ENCODE peak calls at places on chromosomes 16 and 17, in five cellular contexts. One of them, this sample, is unnamed.
A peak's percentile ranks its signal among the peaks of the same experiment; 100 is the strongest.

GRCh38 chr17:31327534-31328526 is 6.4 kb upstream of the EVI2A start:
- DNase-seq in stimulated activated CD8-positive, alpha-beta memory T cell treated with anti-CD3 and anti-CD28 coated beads, Interleukin-12 subunit alpha, Interleukin-12 subunit beta, amount 100 ng/mL, for 4 hours: no peak
- DNase-seq in brain microvascular endothelial cell: peak; percentile 79
- DNase-seq in EH: peak; percentile 90
- DNase-seq in pons: no peak
- DNase-seq in this sample: no peak

GRCh38 chr17:34926661-34927060 is 34.6 kb downstream of the CCT6B start:
- DNase-seq in stimulated activated CD8-positive, alpha-beta memory T cell treated with anti-CD3 and anti-CD28 coated beads, Interleukin-12 subunit alpha, Interleukin-12 subunit beta, amount 100 ng/mL, for 4 hours: no peak
- DNase-seq in brain microvascular endothelial cell: no peak
- DNase-seq in EH: no peak
- DNase-seq in pons: no peak
- DNase-seq in this sample: no peak

GRCh38 chr16:72649254-72649944 is 398.5 kb downstream of the ZFHX3 start:
- DNase-seq in stimulated activated CD8-positive, alpha-beta memory T cell treated with anti-CD3 and anti-CD28 coated beads, Interleukin-12 subunit alpha, Interleukin-12 subunit beta, amount 100 ng/mL, for 4 hours: no peak
- DNase-seq in brain microvascular endothelial cell: no peak
- DNase-seq in EH: no peak
- DNase-seq in pons: no peak
- DNase-seq in this sample: no peak

GRCh38 chr17:21539146-21539545 is 153.2 kb upstream of the KCNJ18 start:
- DNase-seq in stimulated activated CD8-positive, alpha-beta memory T cell treated with anti-CD3 and anti-CD28 coated beads, Interleukin-12 subunit alpha, Interleukin-12 subunit beta, amount 100 ng/mL, for 4 hours: no peak
- DNase-seq in brain microvascular endothelial cell: no peak
- DNase-seq in EH: peak; percentile 25
- DNase-seq in pons: no peak
- DNase-seq in this sample: no peak

GRCh38 chr17:66548158-66548557 is 245.7 kb downstream of the PRKCA start:
- DNase-seq in stimulated activated CD8-positive, alpha-beta memory T cell treated with anti-CD3 and anti-CD28 coated beads, Interleukin-12 subunit alpha, Interleukin-12 subunit beta, amount 100 ng/mL, for 4 hours: peak; percentile 15
- DNase-seq in brain microvascular endothelial cell: no peak
- DNase-seq in EH: peak; percentile 70
- DNase-seq in pons: no peak
- DNase-seq in this sample: no peak

GRCh38 chr16:83113317-83113716 is 486.5 kb downstream of the CDH13 start:
- DNase-seq in stimulated activated CD8-positive, alpha-beta memory T cell treated with anti-CD3 and anti-CD28 coated beads, Interleukin-12 subunit alpha, Interleukin-12 subunit beta, amount 100 ng/mL, for 4 hours: no peak
- DNase-seq in brain microvascular endothelial cell: peak; percentile 32
- DNase-seq in EH: peak; percentile 51
- DNase-seq in pons: peak; percentile 75
- DNase-seq in this sample: no peak

GRCh38 chr17:31320791-31321190 is 631 bp downstream of the EVI2A start:
- DNase-seq in stimulated activated CD8-positive, alpha-beta memory T cell treated with anti-CD3 and anti-CD28 coated beads, Interleukin-12 subunit alpha, Interleukin-12 subunit beta, amount 100 ng/mL, for 4 hours: no peak
- DNase-seq in brain microvascular endothelial cell: no peak
- DNase-seq in EH: peak; percentile 24
- DNase-seq in pons: peak; percentile 91
- DNase-seq in this sample: no peak

GRCh38 chr17:48001187-48001586 is 30.3 kb downstream of the CDK5RAP3 start:
- DNase-seq in stimulated activated CD8-positive, alpha-beta memory T cell treated with anti-CD3 and anti-CD28 coated beads, Interleukin-12 subunit alpha, Interleukin-12 subunit beta, amount 100 ng/mL, for 4 hours: no peak
- DNase-seq in brain microvascular endothelial cell: no peak
- DNase-seq in EH: no peak
- DNase-seq in pons: peak; percentile 55
- DNase-seq in this sample: no peak

GRCh38 chr16:79843631-79844043 is 243.1 kb upstream of the MAF start:
- DNase-seq in stimulated activated CD8-positive, alpha-beta memory T cell treated with anti-CD3 and anti-CD28 coated beads, Interleukin-12 subunit alpha, Interleukin-12 subunit beta, amount 100 ng/mL, for 4 hours: no peak
- DNase-seq in brain microvascular endothelial cell: no peak
- DNase-seq in EH: no peak
- DNase-seq in pons: no peak
- DNase-seq in this sample: no peak

GRCh38 chr16:1564325-1564724 is 30.9 kb downstream of the TMEM204 start:
- DNase-seq in stimulated activated CD8-positive, alpha-beta memory T cell treated with anti-CD3 and anti-CD28 coated beads, Interleukin-12 subunit alpha, Interleukin-12 subunit beta, amount 100 ng/mL, for 4 hours: no peak
- DNase-seq in brain microvascular endothelial cell: no peak
- DNase-seq in EH: no peak
- DNase-seq in pons: no peak
- DNase-seq in this sample: no peak

GRCh38 chr16:11968577-11968976 is 3.6 kb downstream of the TNFRSF17 start:
- DNase-seq in stimulated activated CD8-positive, alpha-beta memory T cell treated with anti-CD3 and anti-CD28 coated beads, Interleukin-12 subunit alpha, Interleukin-12 subunit beta, amount 100 ng/mL, for 4 hours: no peak
- DNase-seq in brain microvascular endothelial cell: no peak
- DNase-seq in EH: no peak
- DNase-seq in pons: no peak
- DNase-seq in this sample: no peak

GRCh38 chr16:86569843-86570447 is 3.3 kb downstream of the FOXC2 start:
- DNase-seq in stimulated activated CD8-positive, alpha-beta memory T cell treated with anti-CD3 and anti-CD28 coated beads, Interleukin-12 subunit alpha, Interleukin-12 subunit beta, amount 100 ng/mL, for 4 hours: no peak
- DNase-seq in brain microvascular endothelial cell: no peak
- DNase-seq in EH: peak; percentile 29
- DNase-seq in pons: no peak
- DNase-seq in this sample: no peak

GRCh38 chr17:42843358-42843934 is 934 bp upstream of the AOC2 start:
- DNase-seq in stimulated activated CD8-positive, alpha-beta memory T cell treated with anti-CD3 and anti-CD28 coated beads, Interleukin-12 subunit alpha, Interleukin-12 subunit beta, amount 100 ng/mL, for 4 hours: no peak
- DNase-seq in brain microvascular endothelial cell: peak; percentile 39
- DNase-seq in EH: peak; percentile 72
- DNase-seq in pons: peak; percentile 76
- DNase-seq in this sample: no peak

GRCh38 chr17:80940171-80941123 is 51.2 kb upstream of the CHMP6 start:
- DNase-seq in stimulated activated CD8-positive, alpha-beta memory T cell treated with anti-CD3 and anti-CD28 coated beads, Interleukin-12 subunit alpha, Interleukin-12 subunit beta, amount 100 ng/mL, for 4 hours: no peak
- DNase-seq in brain microvascular endothelial cell: no peak
- DNase-seq in EH: no peak
- DNase-seq in pons: no peak
- DNase-seq in this sample: no peak

GRCh38 chr16:2496223-2497115 is 17.3 kb upstream of the ATP6V0C start:
- DNase-seq in stimulated activated CD8-positive, alpha-beta memory T cell treated with anti-CD3 and anti-CD28 coated beads, Interleukin-12 subunit alpha, Interleukin-12 subunit beta, amount 100 ng/mL, for 4 hours: no peak
- DNase-seq in brain microvascular endothelial cell: no peak
- DNase-seq in EH: no peak
- DNase-seq in pons: no peak
- DNase-seq in this sample: no peak

GRCh38 chr17:8870406-8871040 is 3.0 kb upstream of the PIK3R6 start:
- DNase-seq in stimulated activated CD8-positive, alpha-beta memory T cell treated with anti-CD3 and anti-CD28 coated beads, Interleukin-12 subunit alpha, Interleukin-12 subunit beta, amount 100 ng/mL, for 4 hours: no peak
- DNase-seq in brain microvascular endothelial cell: no peak
- DNase-seq in EH: no peak
- DNase-seq in pons: no peak
- DNase-seq in this sample: no peak

GRCh38 chr16:67460168-67460567 is 20.8 kb downstream of the ATP6V0D1 start:
- DNase-seq in stimulated activated CD8-positive, alpha-beta memory T cell treated with anti-CD3 and anti-CD28 coated beads, Interleukin-12 subunit alpha, Interleukin-12 subunit beta, amount 100 ng/mL, for 4 hours: no peak
- DNase-seq in brain microvascular endothelial cell: no peak
- DNase-seq in EH: no peak
- DNase-seq in pons: no peak
- DNase-seq in this sample: no peak

GRCh38 chr17:81515530-81516041 is 3.0 kb upstream of the ACTG1 start:
- DNase-seq in stimulated activated CD8-positive, alpha-beta memory T cell treated with anti-CD3 and anti-CD28 coated beads, Interleukin-12 subunit alpha, Interleukin-12 subunit beta, amount 100 ng/mL, for 4 hours: no peak
- DNase-seq in brain microvascular endothelial cell: no peak
- DNase-seq in EH: no peak
- DNase-seq in pons: no peak
- DNase-seq in this sample: no peak

GRCh38 chr17:10210151-10210574 is 11.8 kb upstream of the GAS7 start:
- DNase-seq in stimulated activated CD8-positive, alpha-beta memory T cell treated with anti-CD3 and anti-CD28 coated beads, Interleukin-12 subunit alpha, Interleukin-12 subunit beta, amount 100 ng/mL, for 4 hours: no peak
- DNase-seq in brain microvascular endothelial cell: peak; percentile 2
- DNase-seq in EH: peak; percentile 5
- DNase-seq in pons: no peak
- DNase-seq in this sample: no peak

GRCh38 chr17:72381597-72382397 is 261.0 kb downstream of the SOX9 start:
- DNase-seq in stimulated activated CD8-positive, alpha-beta memory T cell treated with anti-CD3 and anti-CD28 coated beads, Interleukin-12 subunit alpha, Interleukin-12 subunit beta, amount 100 ng/mL, for 4 hours: no peak
- DNase-seq in brain microvascular endothelial cell: no peak
- DNase-seq in EH: no peak
- DNase-seq in pons: no peak
- DNase-seq in this sample: no peak

GRCh38 chr16:58127033-58127556 is 2.1 kb downstream of the CFAP20 start:
- DNase-seq in stimulated activated CD8-positive, alpha-beta memory T cell treated with anti-CD3 and anti-CD28 coated beads, Interleukin-12 subunit alpha, Interleukin-12 subunit beta, amount 100 ng/mL, for 4 hours: no peak
- DNase-seq in brain microvascular endothelial cell: peak; percentile 38
- DNase-seq in EH: peak; percentile 53
- DNase-seq in pons: peak; percentile 70
- DNase-seq in this sample: no peak

GRCh38 chr17:16282522-16282921 is 65.5 kb downstream of the PIGL start:
- DNase-seq in stimulated activated CD8-positive, alpha-beta memory T cell treated with anti-CD3 and anti-CD28 coated beads, Interleukin-12 subunit alpha, Interleukin-12 subunit beta, amount 100 ng/mL, for 4 hours: no peak
- DNase-seq in brain microvascular endothelial cell: peak; percentile 40
- DNase-seq in EH: peak; percentile 96
- DNase-seq in pons: no peak
- DNase-seq in this sample: no peak

GRCh38 chr17:60333628-60334031 is 58.3 kb downstream of the USP32 start:
- DNase-seq in stimulated activated CD8-positive, alpha-beta memory T cell treated with anti-CD3 and anti-CD28 coated beads, Interleukin-12 subunit alpha, Interleukin-12 subunit beta, amount 100 ng/mL, for 4 hours: no peak
- DNase-seq in brain microvascular endothelial cell: no peak
- DNase-seq in EH: no peak
- DNase-seq in pons: no peak
- DNase-seq in this sample: no peak

GRCh38 chr17:45677770-45678169 is 106.3 kb upstream of the CRHR1 start:
- DNase-seq in stimulated activated CD8-positive, alpha-beta memory T cell treated with anti-CD3 and anti-CD28 coated beads, Interleukin-12 subunit alpha, Interleukin-12 subunit beta, amount 100 ng/mL, for 4 hours: no peak
- DNase-seq in brain microvascular endothelial cell: no peak
- DNase-seq in EH: peak; percentile 4
- DNase-seq in pons: no peak
- DNase-seq in this sample: no peak

GRCh38 chr17:36857698-36858097 is 79.6 kb upstream of the LHX1 start:
- DNase-seq in stimulated activated CD8-positive, alpha-beta memory T cell treated with anti-CD3 and anti-CD28 coated beads, Interleukin-12 subunit alpha, Interleukin-12 subunit beta, amount 100 ng/mL, for 4 hours: no peak
- DNase-seq in brain microvascular endothelial cell: no peak
- DNase-seq in EH: no peak
- DNase-seq in pons: no peak
- DNase-seq in this sample: no peak

GRCh38 chr16:31200821-31201510 is 1.6 kb downstream of the PYCARD start:
- DNase-seq in stimulated activated CD8-positive, alpha-beta memory T cell treated with anti-CD3 and anti-CD28 coated beads, Interleukin-12 subunit alpha, Interleukin-12 subunit beta, amount 100 ng/mL, for 4 hours: no peak
- DNase-seq in brain microvascular endothelial cell: no peak
- DNase-seq in EH: peak; percentile 59
- DNase-seq in pons: no peak
- DNase-seq in this sample: no peak

GRCh38 chr16:11835891-11836652 is 15.3 kb downstream of the RSL1D1 start:
- DNase-seq in stimulated activated CD8-positive, alpha-beta memory T cell treated with anti-CD3 and anti-CD28 coated beads, Interleukin-12 subunit alpha, Interleukin-12 subunit beta, amount 100 ng/mL, for 4 hours: no peak
- DNase-seq in brain microvascular endothelial cell: peak; percentile 83
- DNase-seq in EH: peak; percentile 84
- DNase-seq in pons: no peak
- DNase-seq in this sample: no peak

GRCh38 chr17:4004517-4005295 is 40.5 kb upstream of the ATP2A3 start:
- DNase-seq in stimulated activated CD8-positive, alpha-beta memory T cell treated with anti-CD3 and anti-CD28 coated beads, Interleukin-12 subunit alpha, Interleukin-12 subunit beta, amount 100 ng/mL, for 4 hours: peak; percentile 14
- DNase-seq in brain microvascular endothelial cell: no peak
- DNase-seq in EH: peak; percentile 30
- DNase-seq in pons: no peak
- DNase-seq in this sample: no peak

GRCh38 chr17:4573682-4574081 is 10.6 kb upstream of the SMTNL2 start:
- DNase-seq in stimulated activated CD8-positive, alpha-beta memory T cell treated with anti-CD3 and anti-CD28 coated beads, Interleukin-12 subunit alpha, Interleukin-12 subunit beta, amount 100 ng/mL, for 4 hours: peak; percentile 17
- DNase-seq in brain microvascular endothelial cell: no peak
- DNase-seq in EH: no peak
- DNase-seq in pons: no peak
- DNase-seq in this sample: no peak

GRCh38 chr17:4389079-4389478 is 22.6 kb upstream of the UBE2G1 start:
- DNase-seq in stimulated activated CD8-positive, alpha-beta memory T cell treated with anti-CD3 and anti-CD28 coated beads, Interleukin-12 subunit alpha, Interleukin-12 subunit beta, amount 100 ng/mL, for 4 hours: no peak
- DNase-seq in brain microvascular endothelial cell: no peak
- DNase-seq in EH: no peak
- DNase-seq in pons: no peak
- DNase-seq in this sample: no peak

GRCh38 chr16:35753559-35754390 is 2294.4 kb downstream of the TP53TG3F start:
- DNase-seq in stimulated activated CD8-positive, alpha-beta memory T cell treated with anti-CD3 and anti-CD28 coated beads, Interleukin-12 subunit alpha, Interleukin-12 subunit beta, amount 100 ng/mL, for 4 hours: no peak
- DNase-seq in brain microvascular endothelial cell: no peak
- DNase-seq in EH: no peak
- DNase-seq in pons: no peak
- DNase-seq in this sample: no peak

GRCh38 chr17:69728816-69729215 is 314.3 kb downstream of the MAP2K6 start:
- DNase-seq in stimulated activated CD8-positive, alpha-beta memory T cell treated with anti-CD3 and anti-CD28 coated beads, Interleukin-12 subunit alpha, Interleukin-12 subunit beta, amount 100 ng/mL, for 4 hours: no peak
- DNase-seq in brain microvascular endothelial cell: no peak
- DNase-seq in EH: peak; percentile 49
- DNase-seq in pons: no peak
- DNase-seq in this sample: no peak